ENCODE peak calls at places on chromosomes 5 and 9, in five cellular contexts. R is heart left ventricle, H is lung, V is AG09319, X is ascending aorta. A is an unnamed sample.

GRCh38 chr5:50564079-50564478 is 102.4 kb upstream of the PARP8 start:
- DNase-seq in R (no peak), H (no peak), V (no peak), X (no peak), A (no peak)

GRCh38 chr5:157222506-157223230 is 42.0 kb downstream of the ITK start:
- DNase-seq in R (no peak), H (no peak), V (no peak), X (no peak), A (no peak)

GRCh38 chr9:70258692-70259511 is at the start of gene SMC5:
- DNase-seq in R (peak), H (peak), V (peak), X (peak), A (peak)

GRCh38 chr9:75601280-75601679 is 289.2 kb upstream of the PCSK5 start:
- DNase-seq in R (no peak), H (no peak), V (no peak), X (no peak), A (no peak)

GRCh38 chr5:159458217-159458711 is 128.0 kb upstream of the IL12B start:
- DNase-seq in R (no peak), H (no peak), V (no peak), X (no peak), A (no peak)

GRCh38 chr5:67092447-67093023 is 104.1 kb downstream of the CD180 start:
- DNase-seq in R (no peak), H (no peak), V (no peak), X (no peak), A (no peak)

GRCh38 chr9:128113526-128114325 is 13.8 kb downstream of the PTGES2 start:
- DNase-seq in R (peak), H (no peak), V (no peak), X (no peak), A (no peak)

GRCh38 chr9:69137311-69137710 is 36.8 kb upstream of the TJP2 start:
- DNase-seq in R (no peak), H (no peak), V (no peak), X (no peak), A (no peak)

GRCh38 chr9:95852059-95853032 is 23.1 kb upstream of the ERCC6L2 start:
- DNase-seq in R (no peak), H (no peak), V (no peak), X (no peak), A (no peak)

GRCh38 chr5:173923236-173924104 is 35.3 kb downstream of the CPEB4 start:
- DNase-seq in R (no peak), H (no peak), V (no peak), X (no peak), A (no peak)

GRCh38 chr9:127990539-127990938 is 9.8 kb upstream of the EEIG1 start:
- DNase-seq in R (no peak), H (no peak), V (no peak), X (no peak), A (no peak)

GRCh38 chr5:179228341-179229121 is 116.7 kb downstream of the ADAMTS2 start:
- DNase-seq in R (peak), H (no peak), V (no peak), X (no peak), A (no peak)

GRCh38 chr5:145557345-145557744 is 277.8 kb downstream of the PRELID2 start:
- DNase-seq in R (no peak), H (no peak), V (no peak), X (no peak), A (no peak)

GRCh38 chr5:139670369-139671095 is 22.4 kb downstream of the CXXC5 start:
- DNase-seq in R (no peak), H (no peak), V (no peak), X (no peak), A (no peak)
- TF ChIP-seq CTCF in R (no peak), H (no peak), V (peak), X (peak), A (no peak)

GRCh38 chr9:121774715-121775613 is 123.5 kb downstream of the DAB2IP start:
- DNase-seq in R (peak), H (no peak), V (no peak), X (peak), A (no peak)
- TF ChIP-seq CTCF in R (no peak), H (no peak), V (no peak), X (no peak), A (no peak)

GRCh38 chr5:113294341-113295110 is 140.3 kb downstream of the TSSK1B start:
- DNase-seq in R (peak), H (peak), V (peak), X (peak), A (peak)

GRCh38 chr5:113293068-113293571 is 141.7 kb downstream of the TSSK1B start:
- DNase-seq in R (no peak), H (no peak), V (no peak), X (no peak), A (no peak)

GRCh38 chr5:113293613-113294340 is 141.0 kb downstream of the TSSK1B start:
- DNase-seq in R (peak), H (no peak), V (no peak), X (no peak), A (no peak)

GRCh38 chr5:113296681-113297080 is 138.1 kb downstream of the TSSK1B start:
- DNase-seq in R (no peak), H (no peak), V (no peak), X (no peak), A (no peak)

DNA sequence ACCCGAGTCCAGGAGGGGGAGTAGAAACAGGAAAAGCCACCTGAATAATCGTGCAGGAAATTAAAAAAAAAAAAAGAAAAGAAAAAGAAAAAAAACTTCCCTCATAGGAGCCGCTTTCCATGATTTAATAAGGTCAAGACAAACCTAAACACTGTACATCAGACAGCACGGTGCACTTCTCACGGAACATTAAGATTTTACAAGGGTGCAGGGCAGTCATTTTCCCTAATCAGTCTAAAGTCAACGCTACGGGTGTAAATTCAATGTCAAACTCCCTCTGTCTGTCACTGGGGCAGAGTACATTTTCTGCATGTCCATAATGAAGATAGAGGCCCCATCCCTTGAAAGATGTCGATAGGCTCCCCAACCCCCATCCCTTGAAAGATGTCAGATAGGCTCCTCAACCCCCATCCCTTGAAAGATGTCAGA is 139.7 kb downstream of the TSSK1B start:
- DNase-seq in R (no peak), H (no peak), V (no peak), X (no peak), A (no peak)
- TF ChIP-seq CTCF in R (no peak), H (no peak), V (peak), X (peak), A (no peak)

DNA sequence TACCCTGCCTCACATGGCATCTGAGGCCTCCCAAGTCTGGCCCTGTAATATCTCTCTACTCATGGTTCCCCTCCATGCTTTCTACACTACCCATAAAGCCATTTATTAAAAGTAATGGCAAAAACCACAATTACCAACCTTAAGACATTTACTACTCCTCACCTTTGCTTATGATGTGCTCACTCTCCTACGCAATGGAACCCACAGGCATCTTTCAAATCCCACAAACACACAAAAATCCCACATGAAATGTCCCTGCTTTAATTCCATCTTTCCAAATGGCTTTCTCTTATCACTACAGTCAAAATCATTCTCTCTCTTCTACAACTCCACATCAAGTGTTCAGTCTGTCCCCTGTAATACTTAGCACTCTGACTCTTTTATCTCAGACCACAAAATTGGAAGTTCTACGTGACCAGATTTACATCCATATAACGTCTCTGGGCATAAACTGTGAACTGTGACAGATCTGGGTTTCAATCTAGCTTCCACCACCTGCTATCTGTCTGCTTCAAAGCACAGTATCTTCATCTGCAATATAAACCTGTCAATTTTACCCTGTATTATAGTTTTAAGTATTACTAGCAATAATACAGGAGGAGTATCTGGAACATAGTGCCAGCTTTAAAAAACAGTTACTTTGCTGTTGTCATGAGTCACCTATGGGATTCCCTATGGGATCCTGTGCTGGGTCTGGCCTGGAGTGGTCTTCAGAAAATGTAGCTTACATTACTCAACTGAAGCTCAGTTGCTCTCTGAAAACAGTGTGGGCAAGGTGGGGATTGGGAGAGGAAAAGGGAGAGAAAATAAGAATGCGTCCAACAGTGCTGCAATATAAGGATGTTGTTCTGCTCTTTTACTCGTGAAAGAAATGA is 137.1 kb upstream of the TRIM32 start:
- DNase-seq in R (no peak), H (no peak), V (no peak), X (no peak), A (no peak)
- TF ChIP-seq CTCF in R (no peak), H (no peak), V (no peak), X (no peak), A (no peak)

GRCh38 chr5:73412597-73412988 is 36.0 kb downstream of the FOXD1 start:
- DNase-seq in R (no peak), H (no peak), V (no peak), X (no peak), A (no peak)
- TF ChIP-seq CTCF in R (no peak), H (no peak), V (no peak), X (no peak), A (no peak)

GRCh38 chr9:38335686-38336085 is 56.8 kb upstream of the ALDH1B1 start:
- DNase-seq in R (no peak), H (no peak), V (no peak), X (no peak), A (no peak)

GRCh38 chr9:38336341-38336740 is 56.2 kb upstream of the ALDH1B1 start:
- DNase-seq in R (no peak), H (no peak), V (no peak), X (no peak), A (no peak)

GRCh38 chr9:38333047-38333446 is 59.5 kb upstream of the ALDH1B1 start:
- DNase-seq in R (no peak), H (no peak), V (no peak), X (no peak), A (no peak)

GRCh38 chr9:38332625-38333024 is 59.9 kb upstream of the ALDH1B1 start:
- DNase-seq in R (no peak), H (no peak), V (no peak), X (no peak), A (no peak)

DNA sequence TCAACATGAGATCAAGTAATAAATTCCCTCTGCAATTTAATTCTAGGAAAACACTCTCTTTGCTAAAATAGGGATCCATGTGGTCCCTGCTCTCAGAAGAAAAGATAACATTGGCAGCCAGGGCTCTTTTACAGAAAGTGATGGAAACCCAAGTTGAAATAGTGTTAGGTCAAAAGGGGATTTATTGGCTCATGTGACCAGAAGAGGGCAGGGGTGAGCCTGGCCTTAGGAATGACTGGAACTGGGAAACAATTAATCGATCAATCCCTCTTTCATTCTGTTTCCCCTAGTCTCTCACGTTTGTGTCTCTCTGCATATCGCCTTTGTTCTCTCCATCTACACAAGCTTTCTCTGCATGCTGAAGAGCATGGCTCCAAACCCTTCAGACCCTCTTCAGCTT is 58.3 kb upstream of the ALDH1B1 start:
- DNase-seq in R (no peak), H (no peak), V (no peak), X (no peak), A (no peak)
- TF ChIP-seq CTCF in R (no peak), H (no peak), V (peak), X (peak), A (no peak)

GRCh38 chr9:137243626-137244485 is 2.8 kb downstream of the TUBB4B start:
- DNase-seq in R (no peak), H (no peak), V (no peak), X (no peak), A (no peak)
- TF ChIP-seq CTCF in R (no peak), H (no peak), V (no peak), X (no peak), A (no peak)

DNA sequence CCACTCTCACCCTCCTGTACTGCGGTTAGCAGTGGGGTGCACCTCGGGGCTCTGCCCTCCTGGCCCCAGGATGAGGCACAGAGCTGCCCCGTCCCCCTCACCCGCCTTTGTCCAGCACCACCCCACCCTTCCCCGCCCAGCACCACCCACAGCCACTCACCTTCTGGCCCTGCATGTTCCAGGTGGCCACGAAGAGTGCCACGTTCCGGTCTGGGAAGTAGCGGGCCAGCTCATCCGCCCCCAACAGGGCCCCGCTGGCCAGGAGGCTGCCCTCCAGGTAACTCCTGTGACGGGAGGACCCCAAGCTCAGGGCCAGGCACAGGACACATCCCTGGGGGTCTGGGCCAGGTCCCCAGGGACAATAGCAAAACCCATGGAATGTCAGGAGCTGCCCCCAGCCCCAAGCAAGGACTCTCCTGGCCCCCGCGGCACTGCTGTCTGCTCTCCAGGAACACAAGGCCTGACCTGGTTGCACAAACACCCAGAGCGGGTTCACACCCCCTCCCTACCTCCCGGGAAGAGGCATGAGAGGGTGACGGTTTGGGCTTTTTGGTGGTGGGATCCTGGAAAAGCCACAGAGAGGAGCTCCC is 5.0 kb downstream of the INPP5E start:
- DNase-seq in R (no peak), H (no peak), V (no peak), X (no peak), A (no peak)
- TF ChIP-seq CTCF in R (no peak), H (no peak), V (no peak), X (no peak), A (no peak)

DNA sequence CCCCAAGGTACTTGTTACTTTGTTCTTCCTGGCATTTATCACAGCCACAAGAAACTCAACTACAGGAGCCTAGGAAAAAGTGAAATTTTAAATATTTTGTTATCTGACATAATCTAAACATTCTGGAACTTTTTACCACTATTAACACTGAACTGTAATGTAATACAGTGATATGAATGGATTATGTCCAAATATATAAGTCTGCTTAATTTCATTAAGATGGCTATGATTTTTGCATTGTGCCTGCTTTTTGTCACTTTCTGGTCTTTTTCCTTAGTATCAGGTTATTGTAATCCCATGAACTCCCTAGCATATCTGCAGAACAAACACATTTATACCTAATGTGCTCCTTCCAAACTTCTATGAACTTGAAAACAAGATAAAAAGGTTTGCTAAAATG is 35.8 kb downstream of the PJA2 start:
- DNase-seq in R (no peak), H (no peak), V (no peak), X (no peak), A (no peak)
- TF ChIP-seq CTCF in R (no peak), H (no peak), V (no peak), X (no peak), A (no peak)

GRCh38 chr9:71736236-71736635 is 32.1 kb downstream of the CEMIP2 start:
- DNase-seq in R (no peak), H (no peak), V (no peak), X (no peak), A (no peak)
- TF ChIP-seq CTCF in R (no peak), H (no peak), V (no peak), X (no peak), A (no peak)